ENCODE peak calls at places on chromosomes 1 and 21, in seven cellular contexts. M, K, X, C, O, Z and T are unnamed samples.
A peak's percentile ranks its signal among the peaks of the same experiment; 100 is the strongest.

GRCh38 chr1:89701746-89702241 is 68.9 kb downstream of the LRRC8C start:
- DNase-seq in M (no peak), K (no peak), X (no peak), C (peak; percentile 55), O (no peak), Z (no peak), T (no peak)

GRCh38 chr1:24759492-24759891 is 14.2 kb downstream of the CLIC4 start:
- DNase-seq in M (no peak), K (no peak), X (no peak), C (no peak), O (no peak), Z (no peak), T (no peak)

GRCh38 chr1:206808615-206809014 is 36.3 kb upstream of the IL10 start:
- DNase-seq in M (peak; percentile 20), K (peak; percentile 67), X (peak; percentile 35), C (no peak), O (no peak), Z (no peak), T (peak; percentile 43)

GRCh38 chr1:111406325-111406768 is 21.2 kb downstream of the OVGP1 start:
- DNase-seq in M (peak; percentile 18), K (peak; percentile 17), X (no peak), C (peak; percentile 3), O (peak; percentile 14), Z (peak; percentile 49), T (no peak)

GRCh38 chr1:41547336-41547735 is 62.9 kb upstream of the EDN2 start:
- DNase-seq in M (no peak), K (no peak), X (no peak), C (no peak), O (no peak), Z (no peak), T (no peak)

GRCh38 chr1:5269901-5270300 is 615.5 kb downstream of the AJAP1 start:
- DNase-seq in M (no peak), K (no peak), X (no peak), C (no peak), O (no peak), Z (no peak), T (no peak)

GRCh38 chr1:14777516-14778506 is 179.3 kb downstream of the KAZN start:
- DNase-seq in M (no peak), K (no peak), X (no peak), C (no peak), O (no peak), Z (no peak), T (no peak)

GRCh38 chr1:81590171-81590570 is 210.6 kb upstream of the ADGRL2 start:
- DNase-seq in M (no peak), K (no peak), X (no peak), C (no peak), O (no peak), Z (no peak), T (no peak)

GRCh38 chr1:14677291-14677690 is 78.8 kb downstream of the KAZN start:
- DNase-seq in M (no peak), K (no peak), X (no peak), C (no peak), O (no peak), Z (no peak), T (no peak)

GRCh38 chr1:24536391-24536840 is 19.5 kb upstream of the NCMAP start:
- DNase-seq in M (peak; percentile 43), K (no peak), X (no peak), C (peak; percentile 70), O (peak; percentile 67), Z (no peak), T (no peak)

GRCh38 chr1:1304331-1305299 is 3.1 kb downstream of the ACAP3 start:
- DNase-seq in M (no peak), K (peak; percentile 65), X (peak; percentile 74), C (no peak), O (peak; percentile 79), Z (no peak), T (no peak)

GRCh38 chr1:184298321-184299052 is 88.3 kb upstream of the C1orf21 start:
- DNase-seq in M (no peak), K (peak; percentile 23), X (no peak), C (no peak), O (no peak), Z (no peak), T (no peak)

GRCh38 chr1:165481820-165482532 is 37.0 kb upstream of the RXRG start:
- DNase-seq in M (no peak), K (peak; percentile 17), X (peak; percentile 82), C (peak; percentile 4), O (no peak), Z (no peak), T (no peak)

GRCh38 chr1:66693856-66694255 is 58.4 kb upstream of the DYNLT5 start:
- DNase-seq in M (no peak), K (no peak), X (no peak), C (no peak), O (no peak), Z (no peak), T (no peak)

GRCh38 chr1:19762175-19762779 is 37.4 kb downstream of the TMCO4 start:
- DNase-seq in M (no peak), K (peak; percentile 73), X (no peak), C (peak; percentile 11), O (peak; percentile 58), Z (peak; percentile 50), T (no peak)

GRCh38 chr21:31444061-31444460 is 100.0 kb upstream of the TIAM1 start:
- DNase-seq in M (no peak), K (no peak), X (no peak), C (no peak), O (peak; percentile 15), Z (no peak), T (no peak)

GRCh38 chr1:181911715-181912114 is 149.8 kb downstream of the ZNF648 start:
- DNase-seq in M (no peak), K (no peak), X (no peak), C (no peak), O (no peak), Z (no peak), T (no peak)

GRCh38 chr1:21251773-21252471 is 38.3 kb downstream of the ECE1 start:
- DNase-seq in M (no peak), K (no peak), X (peak; percentile 97), C (no peak), O (peak; percentile 34), Z (no peak), T (no peak)

GRCh38 chr21:43726686-43727570 is 8.0 kb downstream of the PDXK start:
- DNase-seq in M (no peak), K (no peak), X (no peak), C (no peak), O (no peak), Z (no peak), T (no peak)

GRCh38 chr21:46119565-46120271 is 21.8 kb downstream of the COL6A2 start:
- DNase-seq in M (peak; percentile 0), K (no peak), X (no peak), C (no peak), O (peak; percentile 1), Z (peak; percentile 19), T (no peak)

GRCh38 chr1:107277022-107277421 is 136.2 kb downstream of the NTNG1 start:
- DNase-seq in M (no peak), K (peak; percentile 85), X (no peak), C (no peak), O (peak; percentile 44), Z (no peak), T (peak; percentile 25)

GRCh38 chr1:172585861-172586260 is 52.9 kb downstream of the SUCO start:
- DNase-seq in M (no peak), K (no peak), X (no peak), C (no peak), O (no peak), Z (no peak), T (no peak)

GRCh38 chr1:156839426-156840109 is 19.3 kb downstream of the INSRR start:
- DNase-seq in M (no peak), K (no peak), X (no peak), C (no peak), O (no peak), Z (no peak), T (no peak)